ENCODE peak calls at places on chromosome X, in ten cellular contexts. J is fibroblast of villous mesenchyme; Z is kidney epithelial cell; E is pancreas; D is nephron progenitor cell; Y is ascending aorta; L is endothelial cell; P is GM06990; C is CD4-positive, alpha-beta T cell; W is GM12865. N is an unnamed sample.

GRCh38 chrX:132634521-132634920 is 145.7 kb upstream of the MBNL3 start:
- DNase-seq in Y (no peak), E (no peak), J (no peak), C (no peak), P (no peak), D (no peak), Z (no peak), W (no peak), L (peak; percentile 6), N (no peak)

GRCh38 chrX:2484232-2484631 is 16.5 kb downstream of the DHRSX start:
- DNase-seq in Z (no peak), P (no peak), W (no peak), J (no peak), C (no peak), Y (no peak), E (no peak), L (no peak), D (no peak), N (no peak)

GRCh38 chrX:67295924-67296323 is 247.9 kb upstream of the AR start:
- DNase-seq in W (no peak), E (no peak), L (no peak), Y (no peak), C (no peak), P (no peak), Z (no peak), J (no peak), D (no peak), N (no peak)

GRCh38 chrX:22060451-22060940 is 28.4 kb downstream of the PHEX start:
- DNase-seq in J (peak; percentile 7), C (no peak), P (peak; percentile 46), E (no peak), D (no peak), W (peak; percentile 63), Z (no peak), Y (no peak), L (no peak), N (no peak)

GRCh38 chrX:102959471-102959870 is 22.4 kb downstream of the RAB40AL start:
- DNase-seq in L (no peak), D (no peak), P (no peak), Y (no peak), J (peak; percentile 14), C (no peak), W (no peak), E (no peak), Z (no peak), N (no peak)

GRCh38 chrX:109974906-109975655 is 27.8 kb upstream of the TMEM164 start:
- DNase-seq in D (no peak), W (no peak), E (no peak), Z (no peak), L (no peak), Y (no peak), C (no peak), J (no peak), P (no peak), N (no peak)

GRCh38 chrX:103626855-103627254 is 1.9 kb upstream of the TCEAL1 start:
- DNase-seq in P (no peak), J (no peak), E (no peak), C (no peak), D (no peak), Y (no peak), W (no peak), Z (no peak), L (no peak), N (no peak)

GRCh38 chrX:47796433-47796906 is 40.2 kb upstream of the ZNF81 start:
- DNase-seq in L (no peak), J (peak; percentile 28), Z (no peak), C (no peak), E (no peak), D (no peak), Y (no peak), P (no peak), W (no peak), N (no peak)

GRCh38 chrX:73922856-73923429 is 359.9 kb downstream of the CHIC1 start:
- DNase-seq in E (no peak), C (no peak), L (no peak), Z (no peak), Y (no peak), P (no peak), W (no peak), D (no peak), J (no peak), N (no peak)

GRCh38 chrX:136176399-136176825 is 29.1 kb downstream of the FHL1 start:
- DNase-seq in J (peak; percentile 93), D (no peak), C (no peak), Y (no peak), Z (peak; percentile 64), L (no peak), P (no peak), E (no peak), W (no peak), N (no peak)

GRCh38 chrX:25599061-25599460 is 539.1 kb upstream of the MAGEB18 start:
- DNase-seq in Y (no peak), C (no peak), L (no peak), Z (no peak), E (no peak), P (no peak), J (no peak), W (no peak), D (no peak), N (no peak)

GRCh38 chrX:132883358-132883908 is 75.0 kb downstream of the HS6ST2 start:
- DNase-seq in J (no peak), D (no peak), C (no peak), L (no peak), Z (no peak), Y (no peak), P (no peak), W (no peak), E (no peak), N (no peak)

GRCh38 chrX:134115270-134115669 is 121.7 kb upstream of the CCDC160 start:
- DNase-seq in D (no peak), E (no peak), Z (no peak), Y (no peak), W (no peak), C (no peak), J (no peak), P (no peak), L (no peak), N (no peak)

GRCh38 chrX:149937881-149938426 is 337 bp downstream of the EOLA2 start:
- DNase-seq in W (peak; percentile 24), E (peak; percentile 49), C (no peak), Z (no peak), Y (no peak), J (peak; percentile 33), D (peak; percentile 40), L (peak; percentile 5), P (no peak), N (no peak)

GRCh38 chrX:24424948-24425347 is 40.1 kb upstream of the PDK3 start:
- DNase-seq in E (no peak), P (no peak), J (peak; percentile 60), C (no peak), L (no peak), D (no peak), W (no peak), Y (peak; percentile 19), Z (no peak), N (no peak)

GRCh38 chrX:110746014-110746413 is 49.6 kb downstream of the CHRDL1 start:
- DNase-seq in P (no peak), L (no peak), Y (no peak), C (no peak), E (no peak), W (no peak), Z (no peak), D (no peak), J (no peak), N (no peak)

GRCh38 chrX:131895002-131895401 is 128.1 kb upstream of the STK26 start:
- DNase-seq in W (no peak), J (peak; percentile 83), E (no peak), P (no peak), C (no peak), Z (peak; percentile 12), Y (no peak), L (no peak), D (no peak), N (no peak)

GRCh38 chrX:84865113-84865512 is 138.6 kb upstream of the APOOL start:
- DNase-seq in C (no peak), Y (no peak), P (no peak), J (no peak), E (no peak), W (no peak), L (no peak), Z (no peak), D (no peak), N (no peak)

GRCh38 chrX:154029439-154029838 is 9.7 kb upstream of the IRAK1 start:
- DNase-seq in D (no peak), W (no peak), C (no peak), Y (no peak), E (no peak), J (no peak), P (no peak), L (no peak), Z (no peak), N (no peak)
- TF ChIP-seq CTCF in D (no peak), W (no peak), C (no peak), Y (no peak), E (no peak), J (no peak), P (no peak), L (no peak), Z (no peak), N (no peak)

GRCh38 chrX:56219702-56220101 is 12.5 kb upstream of the KLF8 start:
- DNase-seq in J (no peak), W (peak; percentile 1), P (no peak), C (no peak), E (no peak), Y (no peak), Z (no peak), L (no peak), D (no peak), N (no peak)
- TF ChIP-seq CTCF in J (no peak), W (no peak), P (peak; percentile 8), C (no peak), E (no peak), Y (peak; percentile 36), Z (peak; percentile 16), L (no peak), D (no peak), N (peak; percentile 26)

DNA sequence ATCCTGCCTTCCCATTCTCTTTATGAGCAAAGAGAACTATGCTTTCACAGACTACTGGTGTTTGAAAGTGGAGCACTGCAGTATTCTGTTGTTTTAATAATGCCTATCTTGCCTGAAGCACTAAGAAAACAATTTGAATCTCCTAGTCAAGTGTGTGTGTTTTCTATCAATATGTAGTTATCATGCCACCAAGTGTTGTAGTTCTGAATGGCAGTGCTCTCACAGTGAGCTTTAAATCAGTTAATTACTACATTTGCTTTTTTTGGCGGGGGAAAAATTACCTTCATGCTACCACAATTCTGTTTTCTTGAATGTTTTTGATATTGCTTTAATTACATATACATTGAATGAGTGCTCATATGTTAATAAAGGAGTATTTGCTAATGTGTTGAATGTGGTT is 143.6 kb upstream of the FAM47A start:
- DNase-seq in J (no peak), C (no peak), W (no peak), Z (no peak), Y (no peak), P (no peak), L (peak; percentile 2), D (no peak), E (no peak), N (no peak)
- TF ChIP-seq CTCF in J (no peak), C (no peak), W (no peak), Z (no peak), Y (no peak), P (no peak), L (no peak), D (no peak), E (no peak), N (peak; percentile 72)

DNA sequence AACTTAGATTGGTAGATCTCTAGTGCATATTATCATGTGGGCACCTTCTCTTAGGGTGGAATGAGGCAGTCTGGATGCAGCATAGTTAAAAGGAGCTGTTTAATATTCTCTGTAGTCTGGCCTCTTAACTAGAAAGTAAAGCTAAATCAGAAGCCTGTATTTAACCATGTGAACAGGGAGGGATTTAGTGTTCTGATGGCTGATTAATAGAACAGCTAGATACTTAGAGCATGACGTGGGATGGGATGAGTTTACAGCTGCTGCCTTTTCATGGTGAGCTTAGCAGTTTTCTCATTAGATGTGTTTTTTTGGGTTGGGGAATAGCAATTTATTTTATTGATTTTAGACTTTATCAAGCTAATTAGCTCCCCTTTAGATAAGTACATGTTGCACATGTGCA is 34.0 kb downstream of the YIPF6 start:
- DNase-seq in L (no peak), Y (no peak), Z (no peak), D (no peak), C (no peak), J (peak; percentile 55), P (no peak), W (no peak), E (no peak), N (no peak)
- TF ChIP-seq CTCF in L (no peak), Y (no peak), Z (no peak), D (no peak), C (no peak), J (no peak), P (no peak), W (no peak), E (no peak), N (no peak)

N was measured in neural crest cell.